ENCODE peak calls at places on chromosomes 13 and 19, in ten cellular contexts. G is MM.1S, X is neural progenitor cell, V is cardiac fibroblast, O is left ventricle myocardium inferior, Y is thyroid gland, Z is cardiac muscle cell, F is AG10803, J is BJ, M is stomach. P is an unnamed sample.

GRCh38 chr13:40664100-40665060 is 2.1 kb downstream of the FOXO1 start:
- DNase-seq in Z (peak; percentile 70), V (peak; percentile 63), F (peak; percentile 23), M (peak; percentile 82), J (no peak), X (peak; percentile 45), O (peak; percentile 87), Y (peak; percentile 84), G (peak; percentile 63), P (peak; percentile 38)

GRCh38 chr19:54017266-54017665 is 25.8 kb downstream of the CACNG6 start:
- DNase-seq in J (no peak), M (no peak), O (no peak), F (peak; percentile 12), Y (no peak), V (peak; percentile 92), Z (no peak), G (no peak), X (no peak), P (peak; percentile 66)

GRCh38 chr13:99386495-99386894 is 79.3 kb upstream of the GPR183 start:
- DNase-seq in X (no peak), Y (no peak), G (no peak), F (no peak), J (no peak), Z (no peak), M (no peak), V (no peak), O (no peak), P (no peak)

GRCh38 chr13:82654851-82655517 is 1227.3 kb downstream of the SLITRK1 start:
- DNase-seq in G (no peak), J (peak; percentile 12), X (no peak), Y (peak; percentile 21), O (peak; percentile 73), V (peak; percentile 70), Z (no peak), F (peak; percentile 73), M (no peak), P (peak; percentile 86)

GRCh38 chr13:50713849-50714248 is 129.6 kb downstream of the DLEU7 start:
- DNase-seq in J (peak; percentile 49), Z (no peak), X (no peak), M (no peak), O (no peak), G (no peak), Y (no peak), V (peak; percentile 49), F (peak; percentile 92), P (peak; percentile 46)

GRCh38 chr19:33374406-33374703 is 846 bp downstream of the CEBPG start:
- DNase-seq in Y (peak; percentile 45), V (no peak), J (no peak), Z (peak; percentile 42), M (no peak), O (no peak), F (peak; percentile 44), X (peak; percentile 41), G (no peak), P (peak; percentile 53)

GRCh38 chr13:79663977-79664636 is 183.2 kb downstream of the NDFIP2 start:
- DNase-seq in O (no peak), G (no peak), Z (no peak), Y (no peak), V (no peak), X (no peak), F (no peak), M (no peak), J (no peak), P (no peak)

GRCh38 chr19:12611361-12611699 is 610 bp downstream of the ZNF791 start:
- DNase-seq in Z (peak; percentile 77), J (peak; percentile 9), M (peak; percentile 74), F (peak; percentile 74), G (no peak), Y (peak; percentile 81), O (peak; percentile 66), V (peak; percentile 80), X (peak; percentile 82), P (peak; percentile 78)

GRCh38 chr19:11478167-11479089 is 2.4 kb downstream of the ELAVL3 start:
- DNase-seq in F (no peak), O (no peak), J (no peak), G (no peak), Z (no peak), Y (no peak), M (no peak), V (no peak), X (no peak), P (no peak)

GRCh38 chr19:11195169-11195568 is 2.2 kb downstream of the KANK2 start:
- DNase-seq in F (no peak), M (no peak), X (no peak), Y (no peak), O (peak; percentile 51), G (no peak), J (no peak), V (peak; percentile 35), Z (no peak), P (no peak)

GRCh38 chr19:57620673-57621348 is 6.8 kb downstream of the ZNF134 start:
- DNase-seq in O (no peak), G (no peak), F (no peak), Y (no peak), V (peak; percentile 15), X (no peak), J (no peak), Z (no peak), M (no peak), P (peak; percentile 9)

GRCh38 chr19:16509141-16510061 is 13.2 kb downstream of the C19orf44 start:
- DNase-seq in O (peak; percentile 44), V (peak; percentile 60), G (no peak), M (no peak), J (no peak), Z (no peak), X (no peak), F (peak; percentile 12), Y (peak; percentile 77), P (no peak)

GRCh38 chr13:26051231-26052135 is at the start of gene SHISA2:
- DNase-seq in J (no peak), F (peak; percentile 30), V (peak; percentile 75), G (peak; percentile 56), X (peak; percentile 93), O (peak; percentile 27), M (peak; percentile 45), Z (peak; percentile 83), Y (peak; percentile 37), P (peak; percentile 19)

GRCh38 chr19:13492128-13492527 is 14.2 kb downstream of the CACNA1A start:
- DNase-seq in F (peak; percentile 95), V (peak; percentile 29), Z (no peak), M (no peak), X (no peak), Y (no peak), O (no peak), J (peak; percentile 62), G (no peak), P (peak; percentile 92)

GRCh38 chr13:83248751-83249150 is 633.5 kb downstream of the SLITRK1 start:
- DNase-seq in M (no peak), O (no peak), X (no peak), Y (no peak), F (no peak), G (no peak), V (peak; percentile 54), Z (no peak), J (no peak), P (peak; percentile 13)

GRCh38 chr13:98349731-98350305 is 172.7 kb upstream of the RNF113B start:
- DNase-seq in Y (peak; percentile 24), G (no peak), F (no peak), M (peak; percentile 44), J (no peak), V (no peak), Z (peak; percentile 57), X (peak; percentile 74), O (no peak), P (no peak)
- H3K4me3 ChIP-seq in Y (no peak overlapping the region), G (no peak overlapping the region), F (no peak overlapping the region), M (no peak overlapping the region), J (no peak overlapping the region), V (no peak overlapping the region), Z (no peak overlapping the region), X (no peak overlapping the region), O (no peak overlapping the region), P (no peak overlapping the region)

DNA sequence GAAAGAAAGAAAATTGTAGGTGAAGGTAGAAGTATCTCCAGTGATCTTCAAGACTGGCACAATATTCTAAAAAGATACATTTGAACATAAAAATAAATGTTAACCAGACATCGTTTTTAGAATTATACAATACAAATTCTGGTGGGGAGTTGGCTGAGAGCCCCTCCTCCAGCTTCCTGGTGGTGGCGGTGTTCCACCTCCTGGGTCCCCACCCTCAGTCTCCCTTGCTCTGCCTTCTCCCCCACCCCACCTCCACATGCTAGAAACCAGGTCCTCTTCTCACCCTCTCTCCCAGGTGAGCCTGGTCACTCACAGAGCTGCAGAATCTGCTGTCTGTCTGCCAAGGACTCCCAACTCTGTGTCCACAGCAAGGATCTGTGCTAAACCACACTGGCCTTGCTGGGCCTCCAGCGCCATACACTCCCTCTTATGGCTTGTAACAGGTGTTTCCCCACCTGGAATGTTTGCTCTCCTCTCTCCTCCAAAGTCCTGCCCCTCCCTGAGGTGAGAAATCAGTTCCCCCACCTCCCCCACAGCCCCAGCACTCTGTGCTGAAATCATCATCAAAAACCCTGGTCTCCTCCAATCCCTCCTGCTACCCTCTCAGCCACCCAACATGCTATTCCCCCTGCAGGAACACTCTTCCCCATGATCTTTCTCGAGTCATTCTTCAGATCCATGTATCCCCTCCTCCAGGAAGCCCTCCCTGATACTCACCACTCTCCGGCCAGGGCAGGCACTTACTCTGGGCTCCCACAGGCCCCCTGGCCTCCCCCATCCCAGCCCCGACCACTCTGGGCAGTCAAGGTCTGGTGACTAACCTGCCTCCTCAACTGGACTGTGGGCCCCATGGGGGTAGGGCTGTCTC is 20.5 kb upstream of the CYP2S1 start:
- DNase-seq in F (no peak), J (no peak), O (no peak), Y (no peak), V (no peak), G (no peak), M (peak; percentile 33), Z (no peak), X (no peak), P (no peak)
- TF ChIP-seq CTCF in F (no peak), J (no peak), O (no peak), Y (no peak), V (no peak), G (no peak), M (no peak), Z (no peak), X (no peak), P (no peak)

GRCh38 chr19:49887037-49887652 is 9.5 kb downstream of the IL4I1 start:
- DNase-seq in V (no peak), J (no peak), G (no peak), Y (no peak), F (no peak), O (no peak), M (no peak), X (no peak), Z (no peak), P (no peak)
- H3K4me3 ChIP-seq in V (no peak overlapping the region), J (no peak overlapping the region), G (no peak overlapping the region), Y (no peak overlapping the region), F (no peak overlapping the region), O (no peak overlapping the region), M (no peak overlapping the region), X (no peak overlapping the region), Z (no peak overlapping the region), P (no peak overlapping the region)

GRCh38 chr19:56199686-56200085 is 2.1 kb upstream of the ZSCAN5B start:
- DNase-seq in V (no peak), Z (no peak), G (no peak), J (no peak), F (no peak), Y (no peak), O (no peak), M (no peak), X (no peak), P (no peak)

DNA sequence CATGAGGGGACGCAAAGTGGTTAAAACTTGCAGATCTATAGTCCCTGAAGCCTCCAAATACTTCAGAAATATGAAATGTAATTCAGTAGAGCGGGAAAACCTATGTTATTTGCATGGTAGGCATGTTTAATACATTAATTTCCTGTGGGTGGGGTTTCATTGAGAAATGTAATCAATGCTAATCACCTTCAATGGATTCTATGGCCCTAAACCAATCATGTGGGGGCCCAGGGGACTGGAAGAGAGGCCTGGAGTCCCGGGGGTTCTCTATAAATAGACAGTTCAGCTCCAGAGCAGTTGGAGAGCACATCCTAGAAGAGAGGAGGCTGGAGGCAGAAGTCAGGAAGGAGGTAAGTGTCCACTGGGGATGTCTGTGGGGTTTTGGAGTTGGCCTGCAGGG is at the start of gene ZSCAN5C:
- DNase-seq in Z (no peak), F (no peak), O (no peak), M (no peak), Y (no peak), G (no peak), J (no peak), V (no peak), X (no peak), P (no peak)
- TF ChIP-seq CTCF in Z (no peak), F (no peak), O (no peak), M (no peak), Y (no peak), G (no peak), J (no peak), V (no peak), X (no peak), P (no peak)

P was measured in fibroblast of the aortic adventitia.